ENCODE peak calls at places on chromosome 3, in five cellular contexts. One of them, this sample, is unnamed.

GRCh38 chr3:172187511-172187910 is 148.1 kb downstream of the FNDC3B start:
- DNase-seq in activated naive CD4-positive, alpha-beta T cell treated with Interleukin-2 at 50 U/mL for 16 hours: no peak
- DNase-seq in fibroblast of lung: no peak
- DNase-seq in D721Med: no peak
- DNase-seq in GM13976: no peak
- DNase-seq in this sample: no peak

GRCh38 chr3:129606522-129607390 is at the start of gene PLXND1:
- DNase-seq in D721Med: peak
- DNase-seq in GM13976: peak
- DNase-seq in fibroblast of lung: peak
- DNase-seq in activated naive CD4-positive, alpha-beta T cell treated with Interleukin-2 at 50 U/mL for 16 hours: peak
- DNase-seq in this sample: peak

GRCh38 chr3:139261754-139262632 is 81.8 kb upstream of the MRPS22 start:
- DNase-seq in D721Med: no peak
- DNase-seq in activated naive CD4-positive, alpha-beta T cell treated with Interleukin-2 at 50 U/mL for 16 hours: no peak
- DNase-seq in fibroblast of lung: no peak
- DNase-seq in GM13976: no peak
- DNase-seq in this sample: no peak

GRCh38 chr3:17740703-17741102 is 1.7 kb downstream of the TBC1D5 start:
- DNase-seq in GM13976: no peak
- DNase-seq in activated naive CD4-positive, alpha-beta T cell treated with Interleukin-2 at 50 U/mL for 16 hours: no peak
- DNase-seq in D721Med: no peak
- DNase-seq in fibroblast of lung: peak
- DNase-seq in this sample: peak

GRCh38 chr3:72572489-72573007 is 275.7 kb downstream of the SHQ1 start:
- DNase-seq in activated naive CD4-positive, alpha-beta T cell treated with Interleukin-2 at 50 U/mL for 16 hours: no peak
- DNase-seq in GM13976: no peak
- DNase-seq in fibroblast of lung: no peak
- DNase-seq in D721Med: no peak
- DNase-seq in this sample: no peak

GRCh38 chr3:194494951-194495374 is 8.2 kb upstream of the ATP13A3 start:
- DNase-seq in fibroblast of lung: no peak
- DNase-seq in D721Med: no peak
- DNase-seq in GM13976: no peak
- DNase-seq in activated naive CD4-positive, alpha-beta T cell treated with Interleukin-2 at 50 U/mL for 16 hours: no peak
- DNase-seq in this sample: no peak

GRCh38 chr3:185371683-185372082 is 8.7 kb downstream of the MAP3K13 start:
- DNase-seq in fibroblast of lung: no peak
- DNase-seq in GM13976: no peak
- DNase-seq in activated naive CD4-positive, alpha-beta T cell treated with Interleukin-2 at 50 U/mL for 16 hours: no peak
- DNase-seq in D721Med: no peak
- DNase-seq in this sample: peak

GRCh38 chr3:107997666-107998065 is 93.2 kb downstream of the CD47 start:
- DNase-seq in activated naive CD4-positive, alpha-beta T cell treated with Interleukin-2 at 50 U/mL for 16 hours: no peak
- DNase-seq in fibroblast of lung: no peak
- DNase-seq in GM13976: no peak
- DNase-seq in D721Med: no peak
- DNase-seq in this sample: no peak